ENCODE peak calls at places on chromosomes 16 and 17, in ten cellular contexts. L is brain microvascular endothelial cell, R is lung, G is fibroblast of lung, A is left ventricle myocardium inferior, H is pancreas, C is uterus, M is esophagus squamous epithelium, N is gastrocnemius medialis, W is heart left ventricle. K is an unnamed sample.

GRCh38 chr16:85601730-85602401 is 11.3 kb upstream of the GSE1 start:
- DNase-seq in M (no peak), G (no peak), N (no peak), H (peak; percentile 83), W (peak; percentile 77), C (no peak), L (no peak), R (no peak), A (peak; percentile 42), K (no peak)

GRCh38 chr16:65740716-65741115 is 618.9 kb upstream of the CDH11 start:
- DNase-seq in G (no peak), W (no peak), L (no peak), R (no peak), M (no peak), H (no peak), C (no peak), N (no peak), A (no peak), K (no peak)

GRCh38 chr17:82400206-82400605 is 17.9 kb upstream of the HEXD start:
- DNase-seq in C (no peak), A (no peak), M (no peak), W (no peak), N (no peak), G (peak; percentile 72), L (no peak), H (no peak), R (no peak), K (no peak)

GRCh38 chr17:8837438-8838075 is 29.9 kb downstream of the PIK3R6 start:
- DNase-seq in G (no peak), M (no peak), H (no peak), N (no peak), W (no peak), C (no peak), A (no peak), L (no peak), R (peak; percentile 10), K (no peak)

GRCh38 chr16:85819711-85820110 is 20.2 kb downstream of the COX4I1 start:
- DNase-seq in A (no peak), C (no peak), H (no peak), W (no peak), N (no peak), L (no peak), G (peak; percentile 17), R (no peak), M (no peak), K (no peak)

GRCh38 chr17:1186923-1187771 is 7.4 kb upstream of the ABR start:
- DNase-seq in R (peak; percentile 87), L (peak; percentile 76), H (peak; percentile 94), C (peak; percentile 82), W (peak; percentile 93), A (peak; percentile 86), M (no peak), G (peak; percentile 89), N (peak; percentile 58), K (no peak)

GRCh38 chr16:75424096-75424762 is 9.1 kb downstream of the CFDP1 start:
- DNase-seq in G (no peak), H (no peak), M (no peak), R (no peak), L (no peak), A (no peak), N (no peak), C (no peak), W (no peak), K (no peak)

GRCh38 chr16:1451702-1452392 is 7.5 kb upstream of the CCDC154 start:
- DNase-seq in L (no peak), N (no peak), R (no peak), H (no peak), M (no peak), A (no peak), C (no peak), G (no peak), W (no peak), K (no peak)

GRCh38 chr16:57920215-57920890 is 50.6 kb downstream of the CNGB1 start:
- DNase-seq in N (no peak), H (no peak), R (no peak), M (no peak), L (no peak), W (no peak), G (no peak), C (no peak), A (no peak), K (no peak)

GRCh38 chr17:77608431-77608830 is 350.1 kb upstream of the TNRC6C start:
- DNase-seq in H (no peak), A (no peak), R (no peak), W (no peak), G (no peak), M (no peak), C (no peak), N (no peak), L (no peak), K (no peak)

DNA sequence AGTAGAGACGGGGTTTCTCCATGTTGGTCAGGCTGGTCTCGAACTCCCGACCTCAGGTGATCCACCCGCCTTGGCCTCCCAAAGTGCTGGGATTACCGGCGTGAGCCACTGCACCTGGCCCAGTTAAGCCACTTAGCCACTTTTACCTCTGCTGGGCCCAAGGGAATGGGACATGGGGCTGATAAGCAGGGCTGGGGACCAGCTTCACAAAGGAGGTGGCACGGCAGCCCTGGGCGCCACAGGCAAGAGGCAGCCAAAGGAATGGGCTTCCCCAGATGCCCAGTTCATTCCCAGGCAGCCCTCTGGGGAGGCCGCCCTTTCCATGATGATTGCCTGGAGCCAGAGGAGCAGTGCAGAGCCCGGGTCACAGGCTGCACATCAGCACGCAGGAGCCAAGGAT is 5.0 kb upstream of the CYB561 start:
- DNase-seq in C (no peak), A (no peak), R (no peak), M (no peak), G (no peak), H (no peak), W (no peak), L (no peak), N (no peak), K (no peak)
- H3K27ac ChIP-seq in C (no peak overlapping the region), A (no peak overlapping the region), R (no peak overlapping the region), M (no peak overlapping the region), G (no peak overlapping the region), H (no peak overlapping the region), W (no peak overlapping the region), L (no peak overlapping the region), N (no peak overlapping the region), K (no peak overlapping the region)

DNA sequence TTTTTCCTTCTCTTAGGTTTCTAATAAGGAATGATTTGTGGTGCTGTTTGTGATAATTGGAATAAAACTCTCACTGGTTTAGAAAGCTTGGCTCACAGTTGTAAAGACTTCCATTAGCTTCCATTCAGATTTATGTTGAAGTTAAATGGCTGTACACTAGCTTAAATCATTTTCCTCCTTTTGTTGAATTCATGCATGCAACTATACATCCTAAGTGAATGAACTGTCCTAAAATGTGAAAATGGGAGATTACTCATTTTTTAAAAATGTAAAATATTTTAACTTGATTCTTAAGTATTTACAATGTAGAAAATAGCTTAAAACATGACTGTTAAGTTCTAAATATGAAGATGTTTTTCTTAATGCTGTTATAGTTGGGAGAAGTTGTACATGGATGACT is 15.2 kb downstream of the PRKCA start:
- DNase-seq in W (no peak), C (no peak), N (no peak), H (no peak), L (no peak), A (no peak), M (no peak), G (no peak), R (no peak), K (no peak)
- TF ChIP-seq CTCF in W (no peak), C (no peak), N (no peak), H (no peak), L (no peak), A (no peak), M (no peak), G (no peak), R (no peak), K (no peak)

GRCh38 chr16:87562201-87562600 is 40.1 kb upstream of the JPH3 start:
- DNase-seq in R (no peak), H (no peak), A (no peak), N (no peak), C (no peak), W (no peak), L (no peak), G (no peak), M (no peak), K (no peak)
- H3K36me3 ChIP-seq in R (no peaks in the 10 kb centered on the region), H (no peaks in the 10 kb centered on the region), A (no peaks in the 10 kb centered on the region), N (no peaks in the 10 kb centered on the region), C (no peaks in the 10 kb centered on the region), W (no peaks in the 10 kb centered on the region), L (no peaks in the 10 kb centered on the region), G (no peaks in the 10 kb centered on the region), M (no peaks in the 10 kb centered on the region), K (no peaks in the 10 kb centered on the region)

GRCh38 chr17:75838410-75838809 is 5.8 kb downstream of the UNC13D start:
- DNase-seq in A (no peak), C (no peak), M (no peak), N (no peak), L (no peak), H (peak; percentile 35), W (no peak), R (no peak), G (no peak), K (no peak)
- H3K27ac ChIP-seq in A (no peak overlapping the region), C (no peak overlapping the region), M (no peak overlapping the region), N (no peak overlapping the region), L (no peak overlapping the region), H (no peak overlapping the region), W (no peak overlapping the region), R (no peak overlapping the region), G (no peak overlapping the region), K (no peak overlapping the region)